ENCODE peak calls at places on chromosomes 2 and 18, in nine cellular contexts. M is fibroblast of lung, J is lung, L is psoas muscle, C is GM12865, Z is dorsolateral prefrontal cortex, P is MM.1S, E is kidney epithelial cell, D is A549. Q is an unnamed sample.

GRCh38 chr2:3625186-3625585 is 30.3 kb downstream of the COLEC11 start:
- DNase-seq in C (no peak), Z (peak), P (no peak), L (no peak), M (no peak), J (no peak), E (no peak), D (no peak), Q (no peak)

GRCh38 chr2:121321476-121321875 is 36.5 kb upstream of the TFCP2L1 start:
- DNase-seq in Z (no peak), E (no peak), L (no peak), D (no peak), M (no peak), C (no peak), P (no peak), J (no peak), Q (no peak)

GRCh38 chr2:230913406-230913805 is 11.6 kb downstream of the GPR55 start:
- DNase-seq in P (peak), E (no peak), M (no peak), D (peak), J (no peak), C (peak), L (no peak), Z (peak), Q (peak)

GRCh38 chr18:11392292-11392691 is 217.1 kb upstream of the SLC35G4 start:
- DNase-seq in Z (no peak), J (no peak), C (no peak), P (no peak), E (no peak), L (no peak), D (no peak), M (peak), Q (no peak)

GRCh38 chr2:16121231-16121985 is 181.1 kb downstream of the MYCN start:
- DNase-seq in E (no peak), C (no peak), J (no peak), L (no peak), Z (no peak), P (no peak), M (no peak), D (no peak), Q (no peak)

GRCh38 chr2:192126426-192126825 is 68.3 kb downstream of the TMEFF2 start:
- DNase-seq in C (no peak), P (no peak), D (no peak), L (no peak), Z (no peak), J (no peak), M (peak), E (no peak), Q (no peak)

GRCh38 chr2:238897122-238897880 is 49.4 kb downstream of the TWIST2 start:
- DNase-seq in D (no peak), C (no peak), J (no peak), M (no peak), Z (no peak), L (no peak), E (no peak), P (no peak), Q (no peak)

GRCh38 chr2:134716716-134717585 is 1.8 kb downstream of the TMEM163 start:
- DNase-seq in P (no peak), C (no peak), J (no peak), D (no peak), Z (no peak), L (no peak), M (no peak), E (no peak), Q (no peak)

GRCh38 chr2:96082211-96083063 is 33.9 kb downstream of the ADRA2B start:
- DNase-seq in C (no peak), D (no peak), E (no peak), P (no peak), M (no peak), L (no peak), Z (no peak), J (peak), Q (no peak)

GRCh38 chr2:238136820-238137537 is 1.5 kb upstream of the KLHL30 start:
- DNase-seq in L (peak), P (no peak), J (peak), D (peak), C (no peak), M (peak), Z (no peak), E (no peak), Q (peak)

GRCh38 chr2:167844714-167845530 is 402.5 kb downstream of the STK39 start:
- DNase-seq in M (no peak), Z (no peak), C (peak), J (no peak), L (no peak), D (peak), E (no peak), P (no peak), Q (no peak)

GRCh38 chr2:27509326-27509725 is 12.7 kb downstream of the GCKR start:
- DNase-seq in D (no peak), P (no peak), C (no peak), L (no peak), J (peak), Z (no peak), E (no peak), M (peak), Q (peak)

GRCh38 chr2:137118140-137118539 is 352.8 kb downstream of the THSD7B start:
- DNase-seq in C (no peak), Z (no peak), J (no peak), L (no peak), E (no peak), M (peak), D (no peak), P (no peak), Q (peak)

GRCh38 chr2:161136696-161137324 is 23.4 kb upstream of the TANK start:
- DNase-seq in P (no peak), C (peak), M (peak), Z (no peak), D (peak), J (no peak), L (no peak), E (peak), Q (peak)

GRCh38 chr18:48124857-48125626 is 194.6 kb upstream of the SMAD2 start:
- DNase-seq in L (no peak), E (no peak), P (no peak), M (no peak), D (no peak), Z (no peak), C (peak), J (no peak), Q (no peak)

GRCh38 chr18:28736951-28737350 is 560.0 kb upstream of the CDH2 start:
- DNase-seq in E (no peak), D (no peak), L (no peak), C (no peak), P (no peak), J (no peak), M (peak), Z (no peak), Q (no peak)

GRCh38 chr2:42795871-42796301 is 3.5 kb upstream of the HAAO start:
- DNase-seq in M (peak), D (no peak), J (no peak), P (no peak), E (no peak), L (no peak), Z (no peak), C (peak), Q (peak)

GRCh38 chr2:240966906-240967680 is 31.3 kb upstream of the SNED1 start:
- DNase-seq in P (no peak), Z (no peak), M (no peak), D (no peak), L (peak), C (no peak), E (no peak), J (no peak), Q (no peak)

GRCh38 chr2:29220506-29221270 is 105.5 kb downstream of the CLIP4 start:
- DNase-seq in M (no peak), C (no peak), E (no peak), Z (peak), D (no peak), L (no peak), J (no peak), P (no peak), Q (no peak)

GRCh38 chr2:68284896-68285295 is 32.6 kb upstream of the PPP3R1 start:
- DNase-seq in D (no peak), J (no peak), L (peak), P (no peak), E (no peak), C (no peak), M (peak), Z (no peak), Q (peak)

GRCh38 chr2:23551875-23552274 is 166.9 kb downstream of the KLHL29 start:
- DNase-seq in P (no peak), Z (no peak), L (no peak), M (no peak), J (no peak), E (no peak), C (no peak), D (no peak), Q (no peak)
- H3K4me3 ChIP-seq in P (no peak), Z (no peak), L (no peak), M (no peak), J (no peak), E (no peak), C (no peak), D (no peak), Q (no peak)

DNA sequence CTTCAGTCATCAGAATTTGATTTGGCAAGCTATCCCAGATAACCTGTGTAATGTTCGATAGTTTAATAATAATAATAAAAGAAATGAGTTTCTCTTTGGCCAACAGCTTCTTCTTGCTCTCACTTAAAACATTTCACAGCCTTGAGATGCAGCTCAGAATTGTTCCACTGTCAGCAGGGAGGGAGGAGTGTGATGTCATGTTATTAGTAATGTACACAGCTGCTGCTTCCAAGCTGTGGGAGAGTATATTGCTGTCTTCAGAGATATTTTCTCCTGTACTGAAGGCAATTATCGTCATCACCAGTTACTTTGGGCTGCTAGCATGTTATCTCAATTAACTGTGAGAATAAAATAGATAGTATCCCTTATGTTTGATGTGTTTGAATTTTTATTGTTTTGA is 146.9 kb upstream of the MAP3K20 start:
- DNase-seq in E (no peak), D (no peak), Z (no peak), J (no peak), C (no peak), P (no peak), L (no peak), M (peak), Q (peak)
- TF ChIP-seq CTCF in E (no peak), D (no peak), Z (no peak), J (no peak), C (no peak), P (no peak), L (no peak), M (peak), Q (no peak)

GRCh38 chr2:64858541-64859031 is 130.6 kb upstream of the SLC1A4 start:
- DNase-seq in D (no peak), C (no peak), M (peak), Z (no peak), P (no peak), L (no peak), J (no peak), E (no peak), Q (no peak)
- H3K4me3 ChIP-seq in D (peak), C (no peak), M (no peak), Z (peak), P (peak), L (peak), J (no peak), E (no peak), Q (no peak)

GRCh38 chr2:227363756-227364155 is 15.3 kb downstream of the TM4SF20 start:
- DNase-seq in J (no peak), D (peak), C (peak), M (no peak), L (no peak), E (no peak), Z (no peak), P (no peak), Q (no peak)
- TF ChIP-seq CTCF in J (no peak), D (peak), C (peak), M (no peak), L (no peak), E (peak), Z (peak), P (peak), Q (no peak)

GRCh38 chr18:10231220-10231619 is 223.2 kb upstream of the APCDD1 start:
- DNase-seq in C (no peak), Z (no peak), M (no peak), L (no peak), D (no peak), P (no peak), J (no peak), E (no peak), Q (no peak)
- H3K4me3 ChIP-seq in C (no peak), Z (no peak), M (no peak), L (no peak), D (no peak), P (no peak), J (no peak), E (no peak), Q (no peak)

GRCh38 chr18:62714671-62715438 is 486 bp upstream of the PHLPP1 start:
- DNase-seq in P (peak), J (peak), Z (peak), M (peak), E (peak), D (peak), L (peak), C (peak), Q (peak)
- TF ChIP-seq CTCF in P (peak), J (peak), Z (peak), M (peak), E (peak), D (peak), L (peak), C (peak), Q (peak)

GRCh38 chr2:206250041-206250897 is 24.2 kb upstream of the ZDBF2 start:
- DNase-seq in M (no peak), P (no peak), Z (no peak), D (peak), J (no peak), E (no peak), L (no peak), C (peak), Q (peak)

GRCh38 chr2:206241767-206242166 is 32.7 kb upstream of the ZDBF2 start:
- DNase-seq in P (no peak), M (peak), E (no peak), D (no peak), C (no peak), L (no peak), J (no peak), Z (no peak), Q (peak)

GRCh38 chr2:206240335-206240734 is 34.1 kb upstream of the ZDBF2 start:
- DNase-seq in L (no peak), C (no peak), Z (no peak), E (no peak), M (no peak), D (no peak), P (no peak), J (no peak), Q (peak)

DNA sequence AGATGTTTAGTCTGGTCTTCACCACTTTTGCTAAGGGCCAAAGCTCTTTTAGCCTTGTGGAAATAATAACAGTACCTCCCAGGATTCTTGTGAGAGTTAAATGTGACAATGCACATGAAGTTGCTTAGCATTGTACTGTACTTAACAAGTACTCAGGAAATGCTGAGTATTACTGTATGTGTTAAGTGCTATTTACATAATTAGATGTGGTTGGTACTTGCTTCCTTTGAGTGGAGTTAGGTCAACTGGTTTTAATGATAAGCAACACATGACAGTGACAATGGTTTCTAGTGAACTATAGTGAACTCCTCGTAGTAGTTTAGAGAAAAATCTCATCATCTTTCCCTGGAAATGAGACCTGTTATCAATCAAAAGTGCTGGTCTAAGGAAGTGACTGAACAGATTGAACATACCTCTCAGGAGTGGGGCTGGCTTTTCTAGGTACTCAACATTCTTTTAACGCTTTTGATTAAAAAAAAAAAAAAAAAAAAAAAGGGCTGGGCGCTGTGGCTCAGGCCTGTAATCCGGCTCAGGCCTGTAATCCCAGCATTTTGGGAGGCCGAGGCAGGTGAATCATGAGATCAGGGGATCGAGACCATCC is 29.2 kb upstream of the ZDBF2 start:
- DNase-seq in L (no peak), Z (no peak), C (peak), M (no peak), J (no peak), D (no peak), P (peak), E (no peak), Q (no peak)
- H3K4me3 ChIP-seq in L (no peak), Z (no peak), C (no peak), M (no peak), J (no peak), D (no peak), P (no peak), E (no peak), Q (no peak)

DNA sequence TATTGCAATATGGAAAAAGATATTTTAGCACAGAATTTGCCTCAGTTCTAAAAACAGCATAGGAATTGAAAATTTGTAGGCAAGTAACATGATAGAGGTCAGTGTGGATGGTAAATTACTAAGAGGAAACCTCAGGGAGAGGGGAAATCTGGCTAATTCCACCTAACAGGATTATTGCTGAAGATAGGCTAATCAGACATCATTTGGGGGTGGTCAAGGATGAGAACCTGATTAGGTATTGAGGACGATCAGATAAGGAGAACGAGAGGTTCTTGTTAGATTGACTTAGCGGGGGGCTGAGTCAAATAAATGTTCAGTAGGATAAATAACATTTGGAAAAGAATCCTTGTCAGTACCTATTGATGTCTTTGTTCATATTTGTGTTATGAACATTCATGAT is 543.2 kb upstream of the LRRTM4 start:
- DNase-seq in C (no peak), Z (no peak), D (no peak), P (no peak), E (no peak), L (no peak), J (no peak), M (no peak), Q (no peak)
- TF ChIP-seq CTCF in C (no peak), Z (no peak), D (no peak), P (no peak), E (no peak), L (no peak), J (no peak), M (no peak), Q (no peak)